ENCODE peak calls at places on chromosomes 4 and X, in eight cellular contexts. Z is endothelial cell, Y is AG09309, A is fibroblast of the aortic adventitia, P is HFF-Myc, D is WTC11, G is OCI-LY7, Q is fibroblast of pulmonary artery. V is an unnamed sample.

GRCh38 chr4:108007984-108008383 is 18.3 kb downstream of the HADH start:
- DNase-seq in Z (no peak), Y (no peak), A (no peak), P (no peak), D (no peak), G (no peak), Q (no peak), V (no peak)

GRCh38 chr4:33494150-33494549 is 2750.2 kb downstream of the ARAP2 start:
- DNase-seq in Z (no peak), Y (no peak), A (peak), P (no peak), D (no peak), G (no peak), Q (peak), V (no peak)

GRCh38 chr4:149785686-149786431 is 29.8 kb downstream of the IQCM start:
- DNase-seq in Z (no peak), Y (peak), A (peak), P (no peak), D (no peak), G (no peak), Q (peak), V (no peak)

GRCh38 chr4:120636120-120636630 is 286.4 kb downstream of the PRDM5 start:
- DNase-seq in Z (no peak), Y (no peak), A (no peak), P (no peak), D (no peak), G (no peak), Q (no peak), V (no peak)

GRCh38 chr4:131370846-131371245 is 1778.2 kb upstream of the PCDH10 start:
- DNase-seq in Z (no peak), Y (no peak), A (no peak), P (no peak), D (no peak), G (no peak), Q (no peak), V (no peak)

GRCh38 chrX:99800016-99800415 is 610.1 kb downstream of the PCDH19 start:
- DNase-seq in Z (no peak), Y (no peak), A (no peak), P (no peak), D (no peak), G (no peak), Q (no peak), V (no peak)

GRCh38 chr4:89617256-89617655 is 219.7 kb downstream of the SNCA start:
- DNase-seq in Z (no peak), Y (no peak), A (peak), P (peak), D (no peak), G (no peak), Q (no peak), V (no peak)

GRCh38 chr4:122279670-122280069 is 99.1 kb upstream of the ADAD1 start:
- DNase-seq in Z (no peak), Y (no peak), A (no peak), P (no peak), D (no peak), G (no peak), Q (no peak), V (no peak)

GRCh38 chr4:64326507-64326906 is 82.7 kb downstream of the TECRL start:
- DNase-seq in Z (no peak), Y (no peak), A (no peak), P (no peak), D (no peak), G (no peak), Q (no peak), V (no peak)

GRCh38 chrX:24364851-24365538 is 4.6 kb downstream of the SUPT20HL1 start:
- DNase-seq in Z (no peak), Y (no peak), A (no peak), P (no peak), D (no peak), G (no peak), Q (no peak), V (no peak)

GRCh38 chrX:15468036-15468435 is 25.1 kb downstream of the PIR start:
- DNase-seq in Z (no peak), Y (peak), A (peak), P (no peak), D (no peak), G (peak), Q (peak), V (peak)

GRCh38 chrX:15469613-15470012 is 23.5 kb downstream of the PIR start:
- DNase-seq in Z (no peak), Y (no peak), A (no peak), P (no peak), D (no peak), G (no peak), Q (no peak), V (no peak)

GRCh38 chrX:15474058-15474457 is 19.1 kb downstream of the PIR start:
- DNase-seq in Z (no peak), Y (no peak), A (no peak), P (no peak), D (no peak), G (no peak), Q (no peak), V (no peak)

GRCh38 chrX:15472523-15472922 is 20.6 kb downstream of the PIR start:
- DNase-seq in Z (no peak), Y (no peak), A (no peak), P (no peak), D (no peak), G (no peak), Q (no peak), V (no peak)

DNA sequence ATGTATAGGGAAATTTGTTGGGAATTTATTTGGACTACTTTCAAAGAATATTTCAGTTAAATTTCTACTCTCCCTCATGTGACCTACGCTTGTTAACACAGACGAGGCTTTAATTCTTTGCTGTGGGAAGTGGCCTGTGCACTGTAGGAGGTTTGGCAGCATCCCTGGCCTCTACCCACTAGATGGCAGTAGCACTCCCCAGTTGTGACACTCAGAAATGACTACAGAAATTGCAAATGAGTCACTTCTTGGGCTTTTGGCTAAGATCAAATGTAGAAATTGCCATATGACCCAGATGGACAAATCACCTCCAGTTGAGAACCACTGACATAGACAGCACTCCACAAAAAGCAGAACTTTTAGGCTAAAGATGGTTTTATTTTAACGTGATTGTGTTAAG is 22.1 kb downstream of the PIR start:
- DNase-seq in Z (peak), Y (no peak), A (peak), P (no peak), D (peak), G (peak), Q (peak), V (peak)
- TF ChIP-seq CTCF in Z (peak), Y (peak), A (peak), P (peak), D (peak), G (peak), Q (peak), V (peak)

GRCh38 chr4:102732678-102733445 is 27.9 kb downstream of the MANBA start:
- DNase-seq in Z (no peak), Y (no peak), A (no peak), P (no peak), D (no peak), G (no peak), Q (no peak), V (no peak)

GRCh38 chr4:102735578-102735977 is 25.2 kb downstream of the MANBA start:
- DNase-seq in Z (no peak), Y (no peak), A (no peak), P (no peak), D (no peak), G (no peak), Q (no peak), V (no peak)

GRCh38 chr4:102734591-102735385 is 26.0 kb downstream of the MANBA start:
- DNase-seq in Z (no peak), Y (no peak), A (no peak), P (no peak), D (no peak), G (peak), Q (no peak), V (peak)

GRCh38 chr4:102734116-102734515 is 26.7 kb downstream of the MANBA start:
- DNase-seq in Z (no peak), Y (no peak), A (no peak), P (no peak), D (no peak), G (no peak), Q (no peak), V (no peak)

DNA sequence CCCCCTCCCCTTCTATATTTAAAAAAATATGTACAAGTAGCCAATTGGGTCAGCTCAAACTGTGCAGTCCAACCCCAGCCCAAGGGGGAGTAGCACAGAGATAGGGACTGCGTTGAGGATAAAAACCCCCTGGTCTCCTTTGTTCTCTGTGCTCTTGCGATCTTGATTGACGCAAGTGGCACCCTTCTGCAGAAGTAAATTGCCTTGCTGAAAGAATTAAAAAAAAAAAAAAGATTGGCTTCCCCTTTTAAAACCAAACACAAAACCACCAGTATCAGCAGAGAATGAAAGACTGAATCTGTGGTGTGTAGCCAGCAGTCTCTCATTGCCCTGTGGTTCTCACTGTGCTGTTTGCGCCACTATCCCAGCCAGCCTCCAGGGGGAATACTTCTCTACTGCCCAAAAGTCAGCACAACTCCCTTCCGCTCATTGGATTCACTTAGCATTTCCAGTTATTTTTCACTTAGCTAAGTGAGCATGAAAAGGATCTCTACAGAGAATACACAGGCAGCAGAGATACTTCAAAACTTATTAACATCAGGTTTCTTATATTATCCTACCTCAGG is 29.7 kb downstream of the MANBA start:
- DNase-seq in Z (no peak), Y (no peak), A (no peak), P (no peak), D (peak), G (no peak), Q (no peak), V (no peak)
- TF ChIP-seq CTCF in Z (peak), Y (peak), A (no peak), P (peak), D (no peak), G (peak), Q (no peak), V (no peak)

DNA sequence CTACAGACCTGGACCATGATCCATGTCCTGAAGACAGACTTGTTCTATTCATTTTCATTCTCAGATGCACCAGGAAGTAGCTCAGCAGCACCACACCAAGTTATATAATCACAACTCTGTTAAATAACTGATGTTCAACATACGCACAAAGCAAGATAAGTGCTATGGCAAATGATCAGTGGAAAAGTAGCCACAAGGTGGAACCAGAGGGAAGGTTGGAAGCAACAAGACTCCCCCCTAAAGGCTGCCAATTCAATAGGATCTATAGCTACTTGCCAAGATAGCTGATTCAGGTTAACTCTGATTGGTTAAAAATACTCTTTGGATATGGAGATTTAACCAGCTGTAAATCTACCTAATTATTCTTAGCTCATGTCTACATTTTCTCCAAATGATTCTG is 23.7 kb upstream of the FAM47B start:
- DNase-seq in Z (peak), Y (peak), A (peak), P (peak), D (peak), G (no peak), Q (peak), V (no peak)
- TF ChIP-seq CTCF in Z (peak), Y (peak), A (peak), P (peak), D (no peak), G (peak), Q (peak), V (no peak)

DNA sequence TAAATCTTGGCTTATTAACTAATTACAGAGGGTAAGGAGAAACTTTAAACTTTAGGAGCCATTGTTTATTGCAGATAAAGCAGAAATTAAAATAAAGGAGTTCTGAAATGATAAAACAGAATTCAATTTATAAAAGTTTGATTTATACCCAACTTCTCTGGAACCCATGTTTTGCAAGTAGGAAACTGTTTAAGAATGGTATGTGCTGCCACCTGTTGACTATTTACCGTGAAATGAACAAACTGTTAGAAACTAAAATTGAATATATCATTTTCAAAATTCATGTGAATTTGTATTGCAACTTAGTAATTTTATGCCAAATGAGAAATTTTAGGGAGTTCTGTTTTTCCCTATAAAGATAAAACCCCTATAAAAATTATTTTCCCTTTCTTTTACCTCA is 11.0 kb upstream of the TBC1D8B start:
- DNase-seq in Z (no peak), Y (peak), A (peak), P (no peak), D (no peak), G (peak), Q (peak), V (no peak)
- TF ChIP-seq CTCF in Z (peak), Y (peak), A (peak), P (no peak), D (no peak), G (peak), Q (peak), V (peak)

GRCh38 chr4:74524985-74525384 is 80.0 kb downstream of the AREG start:
- DNase-seq in Z (no peak), Y (no peak), A (no peak), P (no peak), D (no peak), G (no peak), Q (no peak), V (no peak)
- TF ChIP-seq CTCF in Z (no peak), Y (no peak), A (no peak), P (no peak), D (no peak), G (no peak), Q (no peak), V (no peak)

GRCh38 chr4:186149872-186150271 is 41.5 kb upstream of the CYP4V2 start:
- DNase-seq in Z (peak), Y (no peak), A (peak), P (no peak), D (no peak), G (peak), Q (peak), V (no peak)
- TF ChIP-seq CTCF in Z (peak), Y (peak), A (peak), P (peak), D (no peak), G (peak), Q (peak), V (no peak)

GRCh38 chr4:21763865-21764264 is 184.7 kb downstream of the KCNIP4 start:
- DNase-seq in Z (no peak), Y (no peak), A (no peak), P (no peak), D (no peak), G (no peak), Q (no peak), V (no peak)

GRCh38 chr4:21769404-21770147 is 179.0 kb downstream of the KCNIP4 start:
- DNase-seq in Z (no peak), Y (peak), A (peak), P (no peak), D (no peak), G (no peak), Q (peak), V (no peak)

GRCh38 chr4:21768349-21769310 is 179.9 kb downstream of the KCNIP4 start:
- DNase-seq in Z (peak), Y (no peak), A (peak), P (no peak), D (no peak), G (peak), Q (peak), V (peak)

DNA sequence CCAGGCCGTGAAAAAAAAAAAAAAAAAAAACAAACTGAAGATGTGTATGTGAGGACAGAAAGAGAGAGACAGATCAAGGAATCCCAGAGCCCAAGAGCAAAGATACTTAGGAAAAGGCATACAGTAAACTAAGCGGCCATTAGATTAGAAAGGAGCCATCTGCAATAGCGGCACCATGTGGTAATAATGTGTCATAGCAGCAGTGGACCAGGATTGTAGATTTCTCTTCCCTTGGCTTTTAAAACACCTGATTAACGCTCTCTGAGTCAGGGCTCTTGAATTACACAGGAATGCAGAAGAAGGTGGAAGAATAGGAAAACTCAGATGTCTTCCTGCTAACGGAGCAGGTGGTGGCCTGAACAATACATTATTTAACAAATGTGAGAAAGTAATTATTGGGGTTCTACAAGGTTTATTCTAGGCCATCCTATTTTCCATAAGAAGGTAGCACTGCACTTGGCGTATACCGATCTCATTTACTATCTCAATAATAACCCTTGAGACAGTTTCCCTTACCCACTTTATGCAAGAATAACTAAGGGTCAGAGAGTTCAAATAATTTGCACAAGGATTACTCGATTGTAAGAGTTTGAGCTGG is 182.7 kb downstream of the KCNIP4 start:
- DNase-seq in Z (peak), Y (no peak), A (peak), P (no peak), D (peak), G (peak), Q (peak), V (peak)
- TF ChIP-seq CTCF in Z (peak), Y (peak), A (peak), P (peak), D (peak), G (peak), Q (peak), V (peak)

GRCh38 chr4:138555107-138555506 is 313.0 kb upstream of the SLC7A11 start:
- DNase-seq in Z (no peak), Y (no peak), A (no peak), P (no peak), D (no peak), G (no peak), Q (no peak), V (no peak)
- TF ChIP-seq CTCF in Z (no peak), Y (no peak), A (peak), P (no peak), D (no peak), G (no peak), Q (no peak), V (no peak)

DNA sequence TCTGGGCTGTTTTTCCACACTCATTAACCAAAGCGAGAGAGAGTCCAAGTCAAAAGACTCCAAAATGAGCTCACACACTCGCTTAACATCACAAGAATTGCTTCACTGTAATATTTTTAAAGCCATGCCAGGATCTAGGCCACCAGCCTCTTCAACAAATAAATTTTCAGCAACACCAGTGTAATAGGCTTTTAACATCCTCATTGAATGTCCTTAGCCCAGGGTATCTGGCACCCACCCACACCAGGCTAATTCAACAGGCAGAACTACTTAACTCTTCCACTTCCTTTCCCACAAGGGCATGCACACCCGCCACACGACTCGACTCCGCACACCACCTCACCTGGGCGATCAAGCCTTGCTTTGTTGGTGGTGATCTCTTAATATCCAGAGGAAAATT is 34.2 kb downstream of the FAT1 start:
- DNase-seq in Z (no peak), Y (no peak), A (no peak), P (no peak), D (no peak), G (no peak), Q (no peak), V (no peak)
- TF ChIP-seq CTCF in Z (no peak), Y (no peak), A (no peak), P (no peak), D (no peak), G (no peak), Q (no peak), V (no peak)